ENCODE peak calls at places on chromosomes 3 and 15, in six cellular contexts. One of them, this sample, is unnamed.

GRCh38 chr3:164752814-164753213 is 325.5 kb downstream of the SI start:
- DNase-seq in K562: no peak
- DNase-seq in Peyer's patch: no peak
- DNase-seq in IMR-90: no peak
- DNase-seq in HL-60: no peak
- DNase-seq in cardiac muscle cell: no peak
- DNase-seq in this sample: no peak

GRCh38 chr3:153232737-153233330 is 70.8 kb downstream of the RAP2B start:
- DNase-seq in K562: no peak
- DNase-seq in Peyer's patch: no peak
- DNase-seq in IMR-90: peak
- DNase-seq in HL-60: no peak
- DNase-seq in cardiac muscle cell: peak
- DNase-seq in this sample: peak

GRCh38 chr3:19364150-19364549 is 215.8 kb downstream of the KCNH8 start:
- DNase-seq in K562: no peak
- DNase-seq in Peyer's patch: peak
- DNase-seq in IMR-90: no peak
- DNase-seq in HL-60: no peak
- DNase-seq in cardiac muscle cell: peak
- DNase-seq in this sample: no peak

GRCh38 chr3:54033761-54034160 is 88.6 kb upstream of the CACNA2D3 start:
- DNase-seq in K562: no peak
- DNase-seq in Peyer's patch: no peak
- DNase-seq in IMR-90: no peak
- DNase-seq in HL-60: no peak
- DNase-seq in cardiac muscle cell: no peak
- DNase-seq in this sample: no peak

GRCh38 chr15:76737573-76737972 is 167.6 kb downstream of the SCAPER start:
- DNase-seq in K562: no peak
- DNase-seq in Peyer's patch: no peak
- DNase-seq in IMR-90: no peak
- DNase-seq in HL-60: no peak
- DNase-seq in cardiac muscle cell: no peak
- DNase-seq in this sample: no peak

GRCh38 chr15:25850154-25851111 is 12.7 kb downstream of the ATP10A start:
- DNase-seq in K562: peak
- DNase-seq in Peyer's patch: peak
- DNase-seq in IMR-90: peak
- DNase-seq in HL-60: peak
- DNase-seq in cardiac muscle cell: peak
- DNase-seq in this sample: no peak

GRCh38 chr15:52080031-52080430 is 32.5 kb downstream of the BCL2L10 start:
- DNase-seq in K562: no peak
- DNase-seq in Peyer's patch: no peak
- DNase-seq in IMR-90: no peak
- DNase-seq in HL-60: no peak
- DNase-seq in cardiac muscle cell: peak
- DNase-seq in this sample: no peak

GRCh38 chr3:124745092-124745491 is 14.8 kb downstream of the UMPS start:
- DNase-seq in K562: no peak
- DNase-seq in Peyer's patch: no peak
- DNase-seq in IMR-90: no peak
- DNase-seq in HL-60: no peak
- DNase-seq in cardiac muscle cell: no peak
- DNase-seq in this sample: no peak

GRCh38 chr3:78867409-78868372 is 900.1 kb downstream of the ROBO1 start:
- DNase-seq in K562: no peak
- DNase-seq in Peyer's patch: no peak
- DNase-seq in IMR-90: peak
- DNase-seq in HL-60: no peak
- DNase-seq in cardiac muscle cell: peak
- DNase-seq in this sample: no peak

GRCh38 chr15:36888018-36888992 is 212.0 kb downstream of the MEIS2 start:
- DNase-seq in K562: no peak
- DNase-seq in Peyer's patch: no peak
- DNase-seq in IMR-90: no peak
- DNase-seq in HL-60: no peak
- DNase-seq in cardiac muscle cell: peak
- DNase-seq in this sample: no peak

GRCh38 chr3:81419196-81419595 is 342.2 kb downstream of the GBE1 start:
- DNase-seq in K562: no peak
- DNase-seq in Peyer's patch: no peak
- DNase-seq in IMR-90: peak
- DNase-seq in HL-60: no peak
- DNase-seq in cardiac muscle cell: peak
- DNase-seq in this sample: no peak

GRCh38 chr3:194112120-194113106 is 23.5 kb upstream of the HES1 start:
- DNase-seq in K562: no peak
- DNase-seq in Peyer's patch: peak
- DNase-seq in IMR-90: no peak
- DNase-seq in HL-60: no peak
- DNase-seq in cardiac muscle cell: no peak
- DNase-seq in this sample: no peak

GRCh38 chr3:152159328-152159727 is 109.4 kb upstream of the MBNL1 start:
- DNase-seq in K562: no peak
- DNase-seq in Peyer's patch: no peak
- DNase-seq in IMR-90: peak
- DNase-seq in HL-60: no peak
- DNase-seq in cardiac muscle cell: peak
- DNase-seq in this sample: peak

GRCh38 chr3:171306631-171307030 is 153.6 kb downstream of the TNIK start:
- DNase-seq in K562: no peak
- DNase-seq in Peyer's patch: peak
- DNase-seq in IMR-90: peak
- DNase-seq in HL-60: no peak
- DNase-seq in cardiac muscle cell: peak
- DNase-seq in this sample: peak

GRCh38 chr3:114110439-114110838 is 53.9 kb downstream of the QTRT2 start:
- DNase-seq in K562: no peak
- DNase-seq in Peyer's patch: no peak
- DNase-seq in IMR-90: no peak
- DNase-seq in HL-60: no peak
- DNase-seq in cardiac muscle cell: no peak
- DNase-seq in this sample: no peak

GRCh38 chr15:52652984-52653383 is 26.2 kb downstream of the ATOSA start:
- DNase-seq in K562: no peak
- DNase-seq in Peyer's patch: no peak
- DNase-seq in IMR-90: peak
- DNase-seq in HL-60: no peak
- DNase-seq in cardiac muscle cell: peak
- DNase-seq in this sample: peak

GRCh38 chr3:83559082-83559481 is 1399.7 kb upstream of the CADM2 start:
- DNase-seq in K562: no peak
- DNase-seq in Peyer's patch: no peak
- DNase-seq in IMR-90: no peak
- DNase-seq in HL-60: no peak
- DNase-seq in cardiac muscle cell: no peak
- DNase-seq in this sample: no peak

GRCh38 chr15:63146684-63147083 is 10.6 kb downstream of the RPS27L start:
- DNase-seq in K562: no peak
- DNase-seq in Peyer's patch: no peak
- DNase-seq in IMR-90: peak
- DNase-seq in HL-60: no peak
- DNase-seq in cardiac muscle cell: peak
- DNase-seq in this sample: no peak

GRCh38 chr3:38519000-38519399 is 22.9 kb downstream of the EXOG start:
- DNase-seq in K562: no peak
- DNase-seq in Peyer's patch: no peak
- DNase-seq in IMR-90: peak
- DNase-seq in HL-60: no peak
- DNase-seq in cardiac muscle cell: no peak
- DNase-seq in this sample: no peak

DNA sequence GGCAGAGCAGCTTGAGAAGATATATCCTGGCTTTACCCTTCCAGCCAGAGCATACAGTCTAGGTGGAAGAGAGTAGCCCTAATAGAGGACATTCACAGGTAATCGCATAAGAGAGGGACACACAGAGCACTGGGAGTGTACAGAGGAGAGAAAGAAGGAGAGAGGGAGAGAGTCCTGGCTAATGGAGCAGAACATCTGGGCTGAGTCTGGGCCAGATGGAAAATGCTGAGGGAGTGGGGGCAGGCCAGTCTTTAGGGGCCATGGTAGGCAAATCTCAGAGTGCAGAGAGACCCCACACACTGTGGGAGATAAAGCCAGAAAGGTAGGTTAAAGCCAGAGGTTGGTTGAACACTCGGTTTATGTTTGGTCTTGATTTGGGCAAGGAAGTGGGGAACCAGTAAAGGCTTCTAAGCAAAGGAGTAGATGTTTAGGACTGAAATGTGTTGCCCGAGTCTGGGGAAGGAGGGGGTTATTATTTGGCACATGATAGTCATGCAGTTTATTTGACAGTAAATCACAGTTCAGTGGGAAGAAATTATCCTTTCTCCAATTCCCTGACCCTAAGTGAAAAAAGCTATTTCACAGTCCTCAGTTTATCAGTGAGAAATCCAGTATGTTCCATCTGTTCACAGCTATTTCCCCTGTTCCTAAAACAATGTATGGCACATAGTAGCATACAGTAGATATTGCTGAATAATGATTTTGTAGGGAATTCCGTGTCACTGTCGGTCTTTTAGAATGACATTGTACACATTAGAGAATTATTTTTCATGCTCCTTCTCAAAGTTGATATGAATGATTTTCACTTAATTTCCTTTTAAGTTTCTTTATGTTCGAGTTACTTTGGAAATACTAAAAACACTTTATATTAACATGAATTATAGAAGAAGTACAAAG is 45.7 kb downstream of the PDHB start:
- DNase-seq in K562: no peak
- DNase-seq in Peyer's patch: no peak
- DNase-seq in IMR-90: no peak
- DNase-seq in HL-60: no peak
- DNase-seq in cardiac muscle cell: no peak
- DNase-seq in this sample: no peak
- H3K4me3 ChIP-seq in K562: no peak
- H3K4me3 ChIP-seq in Peyer's patch: no peak
- H3K4me3 ChIP-seq in IMR-90: no peak
- H3K4me3 ChIP-seq in HL-60: no peak
- H3K4me3 ChIP-seq in cardiac muscle cell: no peak
- H3K4me3 ChIP-seq in this sample: no peak

GRCh38 chr15:79310985-79311900 is at the start of gene TMED3:
- DNase-seq in K562: peak
- DNase-seq in Peyer's patch: peak
- DNase-seq in IMR-90: peak
- DNase-seq in HL-60: peak
- DNase-seq in cardiac muscle cell: peak
- DNase-seq in this sample: peak
- TF ChIP-seq CTCF in K562: peak
- TF ChIP-seq CTCF in Peyer's patch: no peak
- TF ChIP-seq CTCF in IMR-90: peak
- TF ChIP-seq CTCF in HL-60: no peak
- TF ChIP-seq CTCF in cardiac muscle cell: no peak
- TF ChIP-seq CTCF in this sample: peak

GRCh38 chr3:52525666-52526065 is 8.0 kb downstream of the NT5DC2 start:
- DNase-seq in K562: no peak
- DNase-seq in Peyer's patch: no peak
- DNase-seq in IMR-90: no peak
- DNase-seq in HL-60: no peak
- DNase-seq in cardiac muscle cell: no peak
- DNase-seq in this sample: no peak
- H3K27ac ChIP-seq in K562: no peak
- H3K27ac ChIP-seq in Peyer's patch: peak
- H3K27ac ChIP-seq in IMR-90: no peak
- H3K27ac ChIP-seq in HL-60: no peak
- H3K27ac ChIP-seq in cardiac muscle cell: peak
- H3K27ac ChIP-seq in this sample: no peak

GRCh38 chr3:142725352-142725739 is 1.5 kb downstream of the TRPC1 start:
- DNase-seq in K562: no peak
- DNase-seq in Peyer's patch: no peak
- DNase-seq in IMR-90: no peak
- DNase-seq in HL-60: no peak
- DNase-seq in cardiac muscle cell: no peak
- DNase-seq in this sample: no peak
- H3K4me3 ChIP-seq in K562: peak
- H3K4me3 ChIP-seq in Peyer's patch: peak
- H3K4me3 ChIP-seq in IMR-90: peak
- H3K4me3 ChIP-seq in HL-60: no peak
- H3K4me3 ChIP-seq in cardiac muscle cell: peak
- H3K4me3 ChIP-seq in this sample: peak

GRCh38 chr3:140768921-140769320 is 91.1 kb downstream of the TRIM42 start:
- DNase-seq in K562: no peak
- DNase-seq in Peyer's patch: no peak
- DNase-seq in IMR-90: no peak
- DNase-seq in HL-60: no peak
- DNase-seq in cardiac muscle cell: no peak
- DNase-seq in this sample: no peak

GRCh38 chr3:140767536-140767935 is 89.7 kb downstream of the TRIM42 start:
- DNase-seq in K562: no peak
- DNase-seq in Peyer's patch: no peak
- DNase-seq in IMR-90: no peak
- DNase-seq in HL-60: no peak
- DNase-seq in cardiac muscle cell: no peak
- DNase-seq in this sample: no peak

GRCh38 chr3:140765246-140765645 is 87.4 kb downstream of the TRIM42 start:
- DNase-seq in K562: no peak
- DNase-seq in Peyer's patch: no peak
- DNase-seq in IMR-90: no peak
- DNase-seq in HL-60: no peak
- DNase-seq in cardiac muscle cell: no peak
- DNase-seq in this sample: no peak

GRCh38 chr3:140766465-140766864 is 88.6 kb downstream of the TRIM42 start:
- DNase-seq in K562: no peak
- DNase-seq in Peyer's patch: no peak
- DNase-seq in IMR-90: no peak
- DNase-seq in HL-60: no peak
- DNase-seq in cardiac muscle cell: no peak
- DNase-seq in this sample: no peak

GRCh38 chr3:140771030-140771677 is 93.3 kb downstream of the TRIM42 start:
- DNase-seq in K562: no peak
- DNase-seq in Peyer's patch: no peak
- DNase-seq in IMR-90: no peak
- DNase-seq in HL-60: no peak
- DNase-seq in cardiac muscle cell: no peak
- DNase-seq in this sample: no peak
- TF ChIP-seq CTCF in K562: no peak
- TF ChIP-seq CTCF in Peyer's patch: no peak
- TF ChIP-seq CTCF in IMR-90: no peak
- TF ChIP-seq CTCF in HL-60: no peak
- TF ChIP-seq CTCF in cardiac muscle cell: no peak
- TF ChIP-seq CTCF in this sample: no peak

DNA sequence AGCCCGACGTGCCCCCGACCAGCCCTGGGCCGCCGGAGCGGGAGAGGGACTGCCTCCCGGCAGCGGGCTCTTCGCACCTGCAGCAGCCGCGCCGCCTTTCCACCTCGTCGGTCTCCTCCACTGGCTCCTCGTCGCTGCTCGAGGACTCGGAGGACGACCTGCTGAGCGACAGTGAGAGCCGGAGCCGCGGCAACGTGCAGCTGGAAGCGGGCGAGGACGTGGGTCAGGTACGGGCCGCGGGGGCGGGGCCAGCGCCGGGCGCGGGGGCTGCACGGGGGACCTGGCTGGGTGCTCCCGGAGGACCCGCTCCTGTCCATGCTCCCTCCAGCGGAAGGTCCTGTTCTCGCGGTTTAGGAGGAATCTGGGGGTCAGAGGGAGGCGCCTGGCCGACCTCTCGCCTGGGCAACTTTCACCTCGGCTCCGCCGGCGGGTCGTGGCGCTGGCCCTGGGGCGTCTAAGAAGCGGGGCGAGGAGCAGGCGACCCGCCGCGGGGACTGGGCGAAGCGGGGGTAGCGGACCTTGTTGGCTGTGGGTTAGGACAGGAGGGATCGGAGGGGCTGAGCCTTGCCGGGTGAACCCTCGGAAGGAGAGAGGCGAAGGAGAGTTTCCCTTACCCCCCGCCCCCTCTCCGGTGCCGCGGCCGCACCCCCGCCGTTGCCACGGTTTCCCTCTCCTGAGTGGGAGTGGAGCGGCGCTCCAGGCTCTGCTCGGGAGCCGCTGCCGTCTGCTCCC is 682 bp downstream of the ITPKA start:
- DNase-seq in K562: peak
- DNase-seq in Peyer's patch: peak
- DNase-seq in IMR-90: no peak
- DNase-seq in HL-60: no peak
- DNase-seq in cardiac muscle cell: no peak
- DNase-seq in this sample: no peak
- H3K27ac ChIP-seq in K562: peak
- H3K27ac ChIP-seq in Peyer's patch: peak
- H3K27ac ChIP-seq in IMR-90: no peak
- H3K27ac ChIP-seq in HL-60: no peak
- H3K27ac ChIP-seq in cardiac muscle cell: no peak
- H3K27ac ChIP-seq in this sample: no peak